ENCODE peak calls at places on chromosomes 3 and 15, in six cellular contexts. F is heart left ventricle; H is CD8-positive, alpha-beta T cell; C is stomach; A is GM23338; K is Panc1. X is an unnamed sample.

GRCh38 chr3:186476044-186476468 is 68.1 kb downstream of the CRYGS start:
- DNase-seq in H (no peak), K (no peak), C (no peak), F (no peak), A (no peak), X (peak; percentile 27)

GRCh38 chr3:55272031-55272645 is 215.0 kb downstream of the WNT5A start:
- DNase-seq in H (no peak), A (no peak), F (no peak), C (no peak), K (no peak), X (peak; percentile 28)

GRCh38 chr3:156143136-156143535 is 22.8 kb downstream of the KCNAB1 start:
- DNase-seq in K (no peak), A (no peak), F (no peak), H (no peak), C (no peak), X (no peak)

GRCh38 chr15:22918596-22919140 is 61.5 kb downstream of the CYFIP1 start:
- DNase-seq in K (no peak), H (no peak), C (no peak), A (no peak), F (no peak), X (no peak)

GRCh38 chr3:28239108-28239507 is 2.3 kb upstream of the CMC1 start:
- DNase-seq in C (no peak), F (no peak), H (no peak), K (no peak), A (no peak), X (no peak)

GRCh38 chr3:176512037-176512436 is 685.2 kb downstream of the TBL1XR1 start:
- DNase-seq in H (no peak), A (no peak), K (no peak), F (no peak), C (no peak), X (no peak)

GRCh38 chr15:33844186-33844585 is 124.1 kb upstream of the CHRM5 start:
- DNase-seq in C (no peak), F (no peak), A (peak; percentile 56), H (no peak), K (no peak), X (no peak)

GRCh38 chr15:50777045-50777444 is 11.5 kb upstream of the SPPL2A start:
- DNase-seq in C (no peak), H (no peak), F (no peak), A (no peak), K (no peak), X (no peak)

GRCh38 chr15:88505721-88506120 is 38.2 kb downstream of the MRPS11 start:
- DNase-seq in H (no peak), F (no peak), C (no peak), K (no peak), A (no peak), X (no peak)

GRCh38 chr3:23800731-23801130 is 5.0 kb upstream of the UBE2E1 start:
- DNase-seq in C (no peak), H (no peak), A (no peak), K (no peak), F (no peak), X (peak; percentile 55)

GRCh38 chr15:45253330-45253729 is 1.3 kb downstream of the SLC28A2 start:
- DNase-seq in A (peak; percentile 70), C (no peak), H (no peak), K (no peak), F (no peak), X (no peak)

GRCh38 chr15:58864602-58865419 is 68.7 kb downstream of the SLTM start:
- DNase-seq in H (no peak), F (peak; percentile 71), A (peak; percentile 80), K (no peak), C (peak; percentile 33), X (peak; percentile 16)

GRCh38 chr3:126447456-126448106 is 28.1 kb downstream of the ZXDC start:
- DNase-seq in C (peak; percentile 19), H (no peak), A (no peak), K (no peak), F (no peak), X (no peak)

GRCh38 chr15:56042982-56043980 is 49.9 kb upstream of the NEDD4 start:
- DNase-seq in C (no peak), F (no peak), H (no peak), K (no peak), A (peak; percentile 6), X (peak; percentile 19)

GRCh38 chr3:151218136-151218535 is 15.1 kb upstream of the GPR171 start:
- DNase-seq in H (no peak), F (no peak), A (no peak), K (no peak), C (no peak), X (no peak)
- TF ChIP-seq CTCF in H (no peak), F (no peak), A (no peak), K (no peak), C (no peak), X (no peak)

GRCh38 chr15:65101891-65102708 is 12.9 kb downstream of the UBAP1L start:
- DNase-seq in K (no peak), H (no peak), F (no peak), C (no peak), A (peak; percentile 80), X (no peak)
- H3K4me3 ChIP-seq in K (no peak overlapping the region), H (no peak overlapping the region), F (no peak overlapping the region), C (no peak overlapping the region), A (peak overlapping the region; percentile 66), X (no peak overlapping the region)

DNA sequence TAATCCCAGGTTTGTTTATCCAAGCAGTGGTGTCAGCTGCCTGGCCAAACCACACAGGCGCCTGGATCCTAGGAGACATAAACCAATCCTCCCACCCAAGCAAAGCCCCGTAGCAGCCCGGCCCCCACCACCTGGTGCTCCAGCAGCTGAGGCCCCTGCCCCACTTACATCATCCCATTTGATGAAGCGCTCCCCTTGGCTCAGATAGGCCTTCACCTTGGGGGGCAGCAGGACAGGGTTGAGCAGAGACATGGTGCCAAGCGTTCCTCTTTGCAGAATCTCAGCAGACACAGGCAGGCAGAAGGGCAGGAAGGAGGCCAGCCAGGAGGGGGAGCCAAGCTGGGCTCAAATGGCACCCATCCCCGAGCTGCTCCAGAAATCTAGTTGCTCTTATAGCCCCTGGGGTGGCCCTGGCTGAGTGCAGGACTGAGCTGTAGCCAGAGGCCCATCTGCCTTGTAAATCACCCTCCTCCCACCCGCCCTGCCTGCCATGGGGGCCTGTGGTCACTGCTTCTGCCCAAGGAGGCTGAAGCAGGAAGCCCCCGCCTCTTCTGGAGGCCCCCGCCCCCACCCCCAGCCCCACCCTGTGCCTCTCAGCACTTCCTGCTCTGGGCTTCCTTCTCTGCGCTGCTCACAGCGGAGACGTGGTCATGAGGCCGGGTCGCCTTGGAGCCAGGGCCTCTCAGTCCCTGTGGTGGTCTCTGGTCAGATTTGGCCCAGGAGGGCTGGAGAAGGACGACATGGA is at the start of gene PLCB2:
- DNase-seq in C (no peak), K (no peak), H (peak; percentile 45), A (peak; percentile 68), F (peak; percentile 81), X (no peak)
- TF ChIP-seq CTCF in C (no peak), K (no peak), H (peak; percentile 57), A (peak; percentile 55), F (peak; percentile 8), X (no peak)

DNA sequence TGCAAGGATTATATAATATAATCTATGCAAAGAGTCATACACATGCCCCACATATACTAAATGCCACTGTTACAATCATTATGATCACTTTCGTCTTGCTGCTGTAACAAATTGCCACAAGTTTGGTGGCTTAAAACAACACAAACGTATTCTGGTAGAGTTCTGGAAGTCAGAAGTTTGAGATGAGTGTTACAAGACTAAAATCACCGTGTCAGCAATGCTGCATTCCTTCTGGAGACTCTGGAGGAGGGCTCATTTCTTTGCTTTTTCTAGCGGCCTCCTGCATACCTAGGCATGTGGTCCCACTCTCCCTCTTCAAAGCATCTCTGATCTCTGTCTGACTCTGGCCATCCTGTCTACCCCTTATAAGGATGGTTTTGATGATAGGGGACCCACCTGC is 1.4 kb upstream of the CCDC174 start:
- DNase-seq in A (no peak), K (no peak), F (no peak), H (no peak), C (no peak), X (no peak)
- H3K4me3 ChIP-seq in A (no peak overlapping the region), K (peak overlapping the region; percentile 75), F (no peak overlapping the region), H (peak overlapping the region; percentile 74), C (no peak overlapping the region), X (no peak overlapping the region)

X was measured in fibroblast of mammary gland.